ENCODE peak calls at places on chromosome 9, in nine cellular contexts. W, N, H, Z, R, V, K, O and J are unnamed samples.

GRCh38 chr9:68955281-68955680 is 58.6 kb downstream of the PRKACG start:
- DNase-seq in W (no peak), N (no peak), H (no peak), Z (no peak), R (no peak), V (no peak), K (no peak), O (no peak), J (no peak)

GRCh38 chr9:133119461-133120342 is 1.3 kb downstream of the RALGDS start:
- DNase-seq in W (no peak), N (no peak), H (peak; percentile 25), Z (no peak), R (no peak), V (peak; percentile 59), K (no peak), O (no peak), J (peak; percentile 42)

GRCh38 chr9:2299156-2299842 is 284.2 kb downstream of the SMARCA2 start:
- DNase-seq in W (peak; percentile 95), N (no peak), H (no peak), Z (no peak), R (no peak), V (no peak), K (no peak), O (no peak), J (no peak)

GRCh38 chr9:1575939-1576338 is 439.2 kb upstream of the SMARCA2 start:
- DNase-seq in W (no peak), N (no peak), H (no peak), Z (no peak), R (no peak), V (no peak), K (no peak), O (no peak), J (no peak)

GRCh38 chr9:128786681-128787582 is at the start of gene TBC1D13:
- DNase-seq in W (peak; percentile 81), N (peak; percentile 70), H (peak; percentile 82), Z (peak; percentile 85), R (peak; percentile 78), V (peak; percentile 85), K (peak; percentile 91), O (no peak), J (peak; percentile 83)

GRCh38 chr9:114685951-114686350 is 4.0 kb upstream of the TEX48 start:
- DNase-seq in W (no peak), N (no peak), H (no peak), Z (no peak), R (no peak), V (no peak), K (no peak), O (no peak), J (no peak)

GRCh38 chr9:126326228-126327015 is at the start of gene MVB12B:
- DNase-seq in W (peak; percentile 27), N (no peak), H (peak; percentile 23), Z (no peak), R (peak; percentile 28), V (peak; percentile 44), K (peak; percentile 60), O (no peak), J (no peak)

GRCh38 chr9:98010450-98010849 is 27.3 kb downstream of the ANP32B start:
- DNase-seq in W (no peak), N (no peak), H (peak; percentile 44), Z (no peak), R (peak; percentile 54), V (no peak), K (no peak), O (peak; percentile 91), J (no peak)

GRCh38 chr9:109805054-109805453 is 25.1 kb downstream of the PALM2AKAP2 start:
- DNase-seq in W (no peak), N (no peak), H (no peak), Z (no peak), R (no peak), V (no peak), K (no peak), O (no peak), J (no peak)

GRCh38 chr9:30967484-30967883 is 1417.0 kb upstream of the ACO1 start:
- DNase-seq in W (peak; percentile 42), N (no peak), H (peak; percentile 9), Z (no peak), R (peak; percentile 19), V (no peak), K (no peak), O (peak; percentile 12), J (no peak)

GRCh38 chr9:2495221-2496005 is 126.2 kb upstream of the VLDLR start:
- DNase-seq in W (no peak), N (no peak), H (no peak), Z (no peak), R (peak; percentile 64), V (no peak), K (no peak), O (no peak), J (no peak)

GRCh38 chr9:120946259-120946658 is 19.7 kb upstream of the TRAF1 start:
- DNase-seq in W (no peak), N (no peak), H (peak; percentile 50), Z (no peak), R (peak; percentile 60), V (no peak), K (no peak), O (no peak), J (no peak)

GRCh38 chr9:124776952-124777645 is at the start of gene OLFML2A:
- DNase-seq in W (peak; percentile 27), N (no peak), H (peak; percentile 38), Z (no peak), R (peak; percentile 31), V (no peak), K (peak; percentile 39), O (no peak), J (no peak)

GRCh38 chr9:93452710-93453046 is 703 bp downstream of the FAM120AOS start:
- DNase-seq in W (no peak), N (no peak), H (no peak), Z (no peak), R (no peak), V (no peak), K (peak; percentile 37), O (no peak), J (no peak)

GRCh38 chr9:105127863-105128220 is 116.6 kb upstream of the SLC44A1 start:
- DNase-seq in W (no peak), N (no peak), H (peak; percentile 49), Z (no peak), R (peak; percentile 97), V (no peak), K (peak; percentile 22), O (peak; percentile 55), J (no peak)

GRCh38 chr9:132114102-132114707 is 34.5 kb upstream of the MED27 start:
- DNase-seq in W (no peak), N (peak; percentile 31), H (peak; percentile 65), Z (no peak), R (peak; percentile 50), V (peak; percentile 29), K (peak; percentile 63), O (peak; percentile 18), J (peak; percentile 14)

GRCh38 chr9:69471433-69471832 is 146.4 kb downstream of the ENTREP1 start:
- DNase-seq in W (peak; percentile 46), N (no peak), H (peak; percentile 45), Z (no peak), R (peak; percentile 52), V (no peak), K (no peak), O (peak; percentile 44), J (no peak)

GRCh38 chr9:126489604-126490593 is 123.8 kb upstream of the LMX1B start:
- DNase-seq in W (peak; percentile 52), N (no peak), H (no peak), Z (peak; percentile 20), R (peak; percentile 32), V (no peak), K (no peak), O (no peak), J (peak; percentile 40)

GRCh38 chr9:130639866-130640555 is 24.4 kb upstream of the PRDM12 start:
- DNase-seq in W (no peak), N (no peak), H (no peak), Z (no peak), R (no peak), V (no peak), K (no peak), O (no peak), J (no peak)

GRCh38 chr9:89363311-89363670 is 45.0 kb downstream of the SECISBP2 start:
- DNase-seq in W (no peak), N (no peak), H (no peak), Z (no peak), R (no peak), V (no peak), K (no peak), O (no peak), J (no peak)

GRCh38 chr9:115743709-115744605 is 409.6 kb upstream of the PAPPA start:
- DNase-seq in W (no peak), N (no peak), H (no peak), Z (no peak), R (no peak), V (no peak), K (no peak), O (no peak), J (no peak)

GRCh38 chr9:99860266-99860665 is 38.6 kb downstream of the NR4A3 start:
- DNase-seq in W (no peak), N (no peak), H (no peak), Z (no peak), R (no peak), V (no peak), K (no peak), O (no peak), J (no peak)

GRCh38 chr9:74277532-74277931 is 219.6 kb upstream of the RORB start:
- DNase-seq in W (no peak), N (no peak), H (no peak), Z (no peak), R (no peak), V (no peak), K (no peak), O (no peak), J (no peak)

GRCh38 chr9:88425538-88425950 is 37.3 kb downstream of the SPIN1 start:
- DNase-seq in W (no peak), N (no peak), H (peak; percentile 23), Z (no peak), R (peak; percentile 43), V (no peak), K (no peak), O (no peak), J (no peak)

GRCh38 chr9:70602364-70603019 is 188.0 kb upstream of the KLF9 start:
- DNase-seq in W (peak; percentile 59), N (no peak), H (peak; percentile 90), Z (peak; percentile 55), R (peak; percentile 90), V (peak; percentile 39), K (peak; percentile 35), O (peak; percentile 49), J (peak; percentile 48)

GRCh38 chr9:19232117-19232829 is 1.8 kb downstream of the DENND4C start:
- DNase-seq in W (no peak), N (no peak), H (peak; percentile 23), Z (no peak), R (peak; percentile 27), V (no peak), K (no peak), O (no peak), J (no peak)

GRCh38 chr9:81182421-81182820 is 506.9 kb downstream of the TLE1 start:
- DNase-seq in W (no peak), N (no peak), H (peak; percentile 78), Z (no peak), R (peak; percentile 81), V (no peak), K (no peak), O (peak; percentile 95), J (no peak)

GRCh38 chr9:126773004-126773607 is 31.7 kb upstream of the ZBTB43 start:
- DNase-seq in W (no peak), N (no peak), H (no peak), Z (no peak), R (peak; percentile 22), V (no peak), K (no peak), O (no peak), J (no peak)

GRCh38 chr9:137269231-137269772 is 8.2 kb upstream of the TOR4A start:
- DNase-seq in W (no peak), N (no peak), H (no peak), Z (no peak), R (no peak), V (no peak), K (no peak), O (no peak), J (no peak)

GRCh38 chr9:128702949-128703615 is 779 bp downstream of the PKN3 start:
- DNase-seq in W (no peak), N (no peak), H (peak; percentile 38), Z (no peak), R (no peak), V (no peak), K (peak; percentile 44), O (no peak), J (no peak)